ENCODE peak calls at places on chromosome 20, in five cellular contexts. X is mammary epithelial cell, E is neural progenitor cell, H is GM23338, B is fibroblast of lung. F is an unnamed sample.
A peak's percentile ranks its signal among the peaks of the same experiment; 100 is the strongest.

GRCh38 chr20:34871320-34871926 is 1.2 kb downstream of the GGT7 start:
- DNase-seq in H (peak; percentile 6), X (no peak), B (no peak), E (no peak), F (no peak)

GRCh38 chr20:10540636-10541493 is 105.8 kb downstream of the SLX4IP start:
- DNase-seq in E (no peak), X (peak; percentile 90), H (no peak), B (peak; percentile 92), F (peak; percentile 88)

GRCh38 chr20:36267605-36268500 is 31.6 kb downstream of the AAR2 start:
- DNase-seq in X (no peak), E (no peak), H (no peak), B (no peak), F (no peak)

GRCh38 chr20:41617059-41617921 is 887 bp downstream of the CHD6 start:
- DNase-seq in E (peak; percentile 69), X (peak; percentile 24), B (peak; percentile 32), H (peak; percentile 55), F (peak; percentile 49)

GRCh38 chr20:15138548-15139126 is 801.2 kb upstream of the FLRT3 start:
- DNase-seq in E (no peak), H (no peak), X (no peak), B (no peak), F (no peak)

GRCh38 chr20:17795449-17796095 is 95.8 kb downstream of the BANF2 start:
- DNase-seq in E (no peak), H (no peak), X (no peak), B (no peak), F (no peak)

GRCh38 chr20:10306440-10307358 is 88.1 kb downstream of the SNAP25 start:
- DNase-seq in H (no peak), X (peak; percentile 60), B (peak; percentile 96), E (no peak), F (peak; percentile 68)

GRCh38 chr20:23773127-23773526 is 22.4 kb upstream of the CST1 start:
- DNase-seq in X (no peak), B (no peak), H (no peak), E (no peak), F (no peak)

GRCh38 chr20:37912874-37913273 is 9.9 kb downstream of the VSTM2L start:
- DNase-seq in B (no peak), X (no peak), H (no peak), E (no peak), F (no peak)
- TF ChIP-seq EZH2 in B (no peak), X (peak; percentile 9), H (no peak), E (no peak), F (no peak)

GRCh38 chr20:49483018-49483705 is 694 bp upstream of the KCNB1 start:
- DNase-seq in H (peak; percentile 60), E (peak; percentile 69), X (no peak), B (no peak), F (no peak)
- TF ChIP-seq EZH2 in H (no peak), E (peak; percentile 73), X (peak; percentile 26), B (no peak), F (peak; percentile 53)

GRCh38 chr20:64186071-64186598 is 21.9 kb downstream of the MYT1 start:
- DNase-seq in B (no peak), X (no peak), E (no peak), H (no peak), F (no peak)
- TF ChIP-seq EZH2 in B (no peak), X (no peak), E (no peak), H (no peak), F (no peak)

DNA sequence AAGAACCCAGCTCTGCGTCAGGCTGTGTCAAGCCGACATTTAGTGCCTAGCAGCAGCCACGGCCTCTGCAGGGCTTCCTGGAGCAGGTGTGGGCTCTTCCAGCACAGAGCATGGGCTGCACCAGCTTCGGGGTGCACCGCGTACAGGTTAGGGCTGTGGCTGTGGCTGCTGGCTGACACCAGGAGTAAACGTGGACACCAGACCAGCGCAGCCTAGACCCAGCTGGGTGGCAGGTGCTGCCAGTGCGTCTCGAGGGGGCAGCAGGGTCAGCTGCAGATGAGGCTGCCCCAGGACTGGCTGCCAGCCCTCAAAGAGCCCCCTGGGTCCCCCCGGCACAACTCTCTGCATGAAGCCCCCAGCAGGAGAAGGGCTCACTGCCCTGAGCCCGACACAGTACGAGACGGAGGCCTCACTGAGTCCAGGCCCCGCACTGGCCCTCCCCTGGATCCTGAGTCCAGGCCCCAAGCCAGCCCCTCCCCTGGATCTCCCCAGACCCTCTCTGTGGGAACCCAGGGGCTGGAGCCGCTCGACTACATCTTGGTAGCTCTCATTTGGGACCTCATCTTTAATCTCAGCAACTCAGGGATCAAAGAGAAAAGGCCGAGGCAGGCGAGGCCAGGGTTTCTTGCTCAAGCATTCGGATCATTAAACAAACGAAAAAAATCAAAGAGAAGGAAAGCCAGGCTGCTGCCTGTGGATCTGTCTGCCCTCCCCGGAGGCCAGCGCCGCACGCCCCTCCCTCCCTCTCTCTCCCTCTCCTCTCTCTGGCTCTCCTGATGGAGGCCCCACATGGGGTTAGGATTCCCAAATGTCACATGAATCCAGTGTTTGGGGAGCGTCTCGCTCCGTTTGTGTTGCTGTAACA is 6.9 kb upstream of the NKAIN4 start:
- DNase-seq in X (no peak), E (peak; percentile 61), B (no peak), H (no peak), F (no peak)
- TF ChIP-seq EZH2 in X (no peak), E (no peak), B (peak; percentile 17), H (no peak), F (no peak)

GRCh38 chr20:52972965-52973819 is 1.0 kb downstream of the TSHZ2 start:
- DNase-seq in B (no peak), E (peak; percentile 60), X (peak; percentile 60), H (peak; percentile 73), F (no peak)
- TF ChIP-seq EZH2 in B (no peak), E (no peak), X (no peak), H (no peak), F (no peak)

GRCh38 chr20:33666293-33667244 is at the start of gene ACTL10:
- DNase-seq in X (peak; percentile 76), E (peak; percentile 89), H (peak; percentile 98), B (peak; percentile 95), F (peak; percentile 98)

GRCh38 chr20:33668791-33669155 is 2.0 kb downstream of the ACTL10 start:
- DNase-seq in H (no peak), X (no peak), E (no peak), B (no peak), F (no peak)

GRCh38 chr20:33668087-33668790 is 1.5 kb downstream of the ACTL10 start:
- DNase-seq in E (peak; percentile 83), B (no peak), X (no peak), H (peak; percentile 91), F (no peak)

GRCh38 chr20:33669224-33669623 is 2.5 kb downstream of the ACTL10 start:
- DNase-seq in H (no peak), E (no peak), X (no peak), B (no peak), F (no peak)

GRCh38 chr20:33667245-33668086 is 723 bp downstream of the ACTL10 start:
- DNase-seq in B (peak; percentile 70), X (peak; percentile 40), H (no peak), E (no peak), F (peak; percentile 73)
- TF ChIP-seq EZH2 in B (no peak), X (no peak), H (no peak), E (no peak), F (no peak)

DNA sequence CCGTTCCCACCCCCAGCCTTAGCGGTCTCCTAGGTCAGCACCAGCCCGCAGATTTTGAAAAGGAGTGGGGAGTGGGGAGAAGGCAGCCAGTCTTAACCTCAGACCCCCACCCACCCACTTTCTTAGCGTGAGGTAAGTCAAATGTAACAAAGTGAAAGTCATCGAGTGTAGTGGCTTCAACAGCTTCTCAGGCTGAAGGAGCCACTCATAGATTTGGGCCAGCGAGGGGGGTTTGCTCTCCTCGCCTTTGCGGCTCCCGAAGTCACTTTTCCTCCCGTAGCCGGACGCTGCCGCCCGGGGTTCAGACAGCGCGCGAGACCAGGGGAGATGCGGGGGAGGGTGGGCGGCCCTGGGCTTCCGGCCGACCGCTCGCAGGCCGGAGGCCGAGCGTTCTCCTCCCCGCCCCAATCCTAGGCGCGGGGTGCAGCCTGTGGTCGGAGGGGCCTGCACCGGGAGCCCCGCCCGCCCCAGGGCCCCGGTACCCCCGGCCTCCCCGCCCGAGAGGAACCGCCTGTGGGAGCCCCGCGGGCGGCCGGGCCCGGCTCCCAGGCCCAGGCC is 3.4 kb downstream of the NKX2-2 start:
- DNase-seq in H (peak; percentile 64), E (peak; percentile 59), B (peak; percentile 32), X (no peak), F (no peak)
- TF ChIP-seq EZH2 in H (peak; percentile 14), E (no peak), B (no peak), X (no peak), F (peak; percentile 9)

GRCh38 chr20:46341374-46342044 is 33.2 kb upstream of the CDH22 start:
- DNase-seq in E (peak; percentile 72), B (no peak), H (no peak), X (no peak), F (no peak)
- TF ChIP-seq EZH2 in E (no peak), B (peak; percentile 65), H (no peak), X (no peak), F (no peak)

DNA sequence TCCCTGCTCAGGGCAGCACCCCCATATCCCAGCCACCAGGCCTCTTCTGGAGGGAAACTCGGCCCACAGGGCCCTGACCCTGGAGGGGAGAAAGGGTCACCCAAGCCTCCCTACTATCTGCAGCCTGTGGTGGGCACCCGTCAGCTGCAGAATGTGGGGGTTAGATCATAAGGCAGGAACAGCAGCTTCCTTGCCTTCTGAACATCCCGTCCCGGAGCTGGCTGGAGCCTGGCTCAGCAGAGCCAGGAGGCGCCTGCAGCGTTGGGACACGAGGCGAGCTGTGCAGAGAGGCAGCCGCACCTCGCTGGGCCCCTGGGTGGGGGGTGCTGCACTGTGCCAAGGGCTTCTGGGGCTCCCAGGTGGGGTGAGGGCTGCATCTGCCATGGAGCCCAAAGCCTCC is 63.9 kb upstream of the GATA5 start:
- DNase-seq in E (no peak), B (no peak), H (no peak), X (no peak), F (no peak)
- TF ChIP-seq EZH2 in E (no peak), B (peak; percentile 40), H (no peak), X (no peak), F (no peak)

GRCh38 chr20:21514553-21515251 is 838 bp upstream of the NKX2-2 start:
- DNase-seq in E (peak; percentile 69), B (no peak), X (no peak), H (peak; percentile 90), F (no peak)

GRCh38 chr20:21513881-21514540 is at the start of gene NKX2-2:
- DNase-seq in B (peak; percentile 56), E (peak; percentile 49), X (no peak), H (peak; percentile 82), F (no peak)

GRCh38 chr20:21516861-21517565 is 3.1 kb upstream of the NKX2-2 start:
- DNase-seq in E (peak; percentile 55), B (no peak), X (no peak), H (peak; percentile 58), F (no peak)

GRCh38 chr20:21516180-21516567 is 2.3 kb upstream of the NKX2-2 start:
- DNase-seq in H (no peak), E (peak; percentile 25), B (no peak), X (no peak), F (no peak)

GRCh38 chr20:21515300-21516179 is 1.7 kb upstream of the NKX2-2 start:
- DNase-seq in X (no peak), H (peak; percentile 75), B (no peak), E (peak; percentile 84), F (no peak)
- TF ChIP-seq EZH2 in X (peak; percentile 87), H (peak; percentile 65), B (peak; percentile 82), E (peak; percentile 72), F (peak; percentile 93)